ENCODE peak calls at places on chromosome 19, in six cellular contexts. E is heart right ventricle, S is spleen, K is left ventricle myocardium inferior, J is tibial artery, P is mammary epithelial cell. B is an unnamed sample.
A peak's percentile ranks its signal among the peaks of the same experiment; 100 is the strongest.

GRCh38 chr19:32313866-32314265 is 31.5 kb upstream of the ZNF507 start:
- DNase-seq in E (no peak), S (no peak), K (no peak), J (no peak), P (no peak), B (no peak)

GRCh38 chr19:56837492-56837891 is 3.0 kb downstream of the PEG3 start:
- DNase-seq in E (peak; percentile 83), S (peak; percentile 79), K (peak; percentile 75), J (peak; percentile 71), P (peak; percentile 1), B (peak; percentile 72)

GRCh38 chr19:39403331-39404312 is 3.0 kb upstream of the ZFP36 start:
- DNase-seq in E (peak; percentile 99), S (peak; percentile 100), K (peak; percentile 98), J (peak; percentile 100), P (peak; percentile 93), B (peak; percentile 98)

GRCh38 chr19:44613295-44614168 is at the start of gene IGSF23:
- DNase-seq in E (no peak), S (no peak), K (no peak), J (no peak), P (no peak), B (no peak)

GRCh38 chr19:38512277-38512676 is 78.8 kb downstream of the RYR1 start:
- DNase-seq in E (no peak), S (no peak), K (no peak), J (no peak), P (no peak), B (no peak)

GRCh38 chr19:24159707-24160106 is 72.7 kb downstream of the ZNF254 start:
- DNase-seq in E (no peak), S (no peak), K (no peak), J (no peak), P (peak; percentile 29), B (no peak)

GRCh38 chr19:15248648-15249559 is 16.7 kb upstream of the EPHX3 start:
- DNase-seq in E (peak; percentile 88), S (no peak), K (peak; percentile 89), J (peak; percentile 94), P (peak; percentile 75), B (peak; percentile 64)

GRCh38 chr19:32876919-32877285 is 7.3 kb upstream of the SLC7A9 start:
- DNase-seq in E (no peak), S (peak; percentile 57), K (no peak), J (no peak), P (no peak), B (no peak)

GRCh38 chr19:53818756-53819155 is 5.4 kb downstream of the NLRP12 start:
- DNase-seq in E (no peak), S (no peak), K (no peak), J (no peak), P (no peak), B (no peak)

GRCh38 chr19:5023128-5023571 is 54.2 kb downstream of the KDM4B start:
- DNase-seq in E (no peak), S (peak; percentile 51), K (peak; percentile 38), J (no peak), P (no peak), B (no peak)

GRCh38 chr19:23118400-23118799 is 1.6 kb downstream of the ZNF730 start:
- DNase-seq in E (no peak), S (no peak), K (no peak), J (no peak), P (no peak), B (no peak)

GRCh38 chr19:33303791-33304759 is 1.7 kb upstream of the CEBPA start:
- DNase-seq in E (no peak), S (peak; percentile 84), K (no peak), J (no peak), P (no peak), B (no peak)

GRCh38 chr19:49852631-49853126 is 1.7 kb downstream of the PTOV1 start:
- DNase-seq in E (no peak), S (no peak), K (no peak), J (no peak), P (no peak), B (no peak)

GRCh38 chr19:48874309-48875135 is 2.3 kb downstream of the PPP1R15A start:
- DNase-seq in E (no peak), S (no peak), K (no peak), J (no peak), P (peak; percentile 72), B (no peak)

GRCh38 chr19:36149673-36150406 is 2.4 kb downstream of the COX7A1 start:
- DNase-seq in E (no peak), S (no peak), K (peak; percentile 32), J (no peak), P (peak; percentile 86), B (no peak)

GRCh38 chr19:4870025-4870700 is 2.7 kb upstream of the PLIN3 start:
- DNase-seq in E (no peak), S (peak; percentile 76), K (no peak), J (no peak), P (peak; percentile 90), B (peak; percentile 57)

GRCh38 chr19:38039966-38040365 is 133.0 kb downstream of the SIPA1L3 start:
- DNase-seq in E (no peak), S (no peak), K (no peak), J (no peak), P (peak; percentile 21), B (no peak)

GRCh38 chr19:52139291-52140076 is at the start of gene ZNF616:
- DNase-seq in E (peak; percentile 98), S (peak; percentile 99), K (peak; percentile 98), J (peak; percentile 95), P (peak; percentile 92), B (peak; percentile 98)

GRCh38 chr19:44552324-44552723 is 22.8 kb upstream of the CEACAM20 start:
- DNase-seq in E (no peak), S (no peak), K (no peak), J (no peak), P (peak; percentile 45), B (peak; percentile 29)

GRCh38 chr19:44684892-44685847 is 13.8 kb upstream of the CEACAM16 start:
- DNase-seq in E (peak; percentile 66), S (no peak), K (no peak), J (peak; percentile 33), P (peak; percentile 51), B (peak; percentile 65)

GRCh38 chr19:5953034-5953589 is 24.8 kb downstream of the RANBP3 start:
- DNase-seq in E (no peak), S (no peak), K (no peak), J (no peak), P (no peak), B (no peak)

GRCh38 chr19:10501971-10502523 is 1.1 kb downstream of the KEAP1 start:
- DNase-seq in E (peak; percentile 81), S (peak; percentile 90), K (peak; percentile 85), J (peak; percentile 72), P (no peak), B (peak; percentile 87)

GRCh38 chr19:29851769-29852521 is 40.2 kb downstream of the CCNE1 start:
- DNase-seq in E (no peak), S (no peak), K (no peak), J (no peak), P (no peak), B (no peak)

GRCh38 chr19:36482876-36483275 is 6.5 kb downstream of the ZNF566 start:
- DNase-seq in E (no peak), S (no peak), K (no peak), J (no peak), P (peak; percentile 82), B (no peak)

GRCh38 chr19:30376272-30376671 is 4.1 kb downstream of the ZNF536 start:
- DNase-seq in E (no peak), S (no peak), K (no peak), J (peak; percentile 9), P (no peak), B (no peak)

GRCh38 chr19:28847468-28847867 is 365.5 kb downstream of the UQCRFS1 start:
- DNase-seq in E (no peak), S (no peak), K (no peak), J (no peak), P (no peak), B (no peak)

GRCh38 chr19:18389095-18389735 is 3.3 kb downstream of the GDF15 start:
- DNase-seq in E (no peak), S (no peak), K (no peak), J (no peak), P (no peak), B (no peak)

GRCh38 chr19:18391509-18392075 is 5.6 kb downstream of the GDF15 start:
- DNase-seq in E (no peak), S (no peak), K (no peak), J (no peak), P (no peak), B (no peak)

GRCh38 chr19:18390075-18390909 is 4.3 kb downstream of the GDF15 start:
- DNase-seq in E (no peak), S (no peak), K (no peak), J (no peak), P (no peak), B (no peak)

GRCh38 chr19:18388328-18389094 is 2.6 kb downstream of the GDF15 start:
- DNase-seq in E (peak; percentile 79), S (peak; percentile 98), K (peak; percentile 83), J (peak; percentile 76), P (peak; percentile 43), B (peak; percentile 85)

DNA sequence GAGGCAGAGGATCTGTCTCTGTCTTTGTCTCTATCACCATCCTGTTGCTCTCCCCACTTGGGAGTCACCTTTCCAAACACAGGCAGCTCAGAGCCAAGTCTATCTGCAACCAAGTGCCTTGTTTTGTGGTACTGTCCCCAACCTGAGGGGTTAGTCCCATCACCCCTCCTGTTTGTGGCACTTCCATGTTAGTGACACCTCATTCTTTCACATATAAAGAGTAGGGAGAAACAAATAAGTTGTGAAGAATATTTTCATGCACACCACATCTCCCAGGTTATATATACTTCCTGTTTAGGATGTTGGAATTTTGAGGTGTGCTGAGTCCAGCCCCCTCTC is 3.7 kb downstream of the GDF15 start:
- DNase-seq in E (no peak), S (no peak), K (no peak), J (no peak), P (no peak), B (no peak)
- H3K4me1 ChIP-seq in E (peaks cover 3% of the 10 kb centered on the region), S (peaks cover 34% of the 10 kb centered on the region), K (peaks cover 34% of the 10 kb centered on the region), J (peaks cover 20% of the 10 kb centered on the region), P (peaks cover 26% of the 10 kb centered on the region), B (peaks cover 8% of the 10 kb centered on the region)

GRCh38 chr19:1412995-1413889 is 5.9 kb downstream of the DAZAP1 start:
- DNase-seq in E (no peak), S (no peak), K (no peak), J (no peak), P (no peak), B (no peak)
- H3K4me1 ChIP-seq in E (peaks cover 77% of the 10 kb centered on the region), S (peaks cover 71% of the 10 kb centered on the region), K (peaks cover 100% of the 10 kb centered on the region), J (peaks cover 87% of the 10 kb centered on the region), P (peaks cover 59% of the 10 kb centered on the region), B (peaks cover 57% of the 10 kb centered on the region)

GRCh38 chr19:55254625-55254977 is 4.2 kb downstream of the PPP6R1 start:
- DNase-seq in E (no peak), S (no peak), K (no peak), J (no peak), P (no peak), B (no peak)
- H3K4me1 ChIP-seq in E (peaks cover 39% of the 10 kb centered on the region), S (peaks cover 69% of the 10 kb centered on the region), K (peaks cover 90% of the 10 kb centered on the region), J (peaks cover 54% of the 10 kb centered on the region), P (peaks cover 23% of the 10 kb centered on the region), B (peaks cover 35% of the 10 kb centered on the region)

DNA sequence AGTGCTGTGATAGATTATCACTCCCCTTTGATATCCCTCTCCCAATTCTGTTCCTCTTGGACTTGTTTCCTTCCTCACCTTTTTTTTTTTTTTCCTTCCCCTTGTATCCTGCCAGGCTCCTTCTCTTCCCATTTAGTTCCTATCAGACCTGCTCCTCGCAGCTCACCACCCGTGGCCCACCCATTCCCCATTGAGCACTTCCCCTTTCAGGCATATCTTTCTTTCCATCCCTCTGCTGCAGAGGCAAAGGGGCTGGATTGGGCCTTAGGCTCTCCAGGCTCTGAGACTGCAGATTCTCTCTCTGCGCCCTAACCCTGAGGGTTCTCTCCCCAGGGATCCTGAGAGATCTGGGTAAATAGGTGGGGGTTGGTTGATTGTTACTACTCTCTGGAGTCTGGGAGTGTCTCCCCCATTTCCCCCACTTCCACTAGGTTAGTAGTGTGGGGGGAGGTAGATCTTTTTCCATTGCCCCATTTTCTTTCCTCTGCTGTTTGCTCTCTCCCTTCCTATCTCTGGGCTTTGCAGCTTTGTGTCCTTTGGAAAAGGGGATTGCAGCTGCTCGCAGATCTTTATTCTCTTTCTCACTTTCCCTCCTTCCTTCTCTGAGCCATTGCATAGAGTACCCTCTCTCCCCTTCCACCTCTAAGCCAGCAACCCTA is 2.3 kb downstream of the ARHGAP35 start:
- DNase-seq in E (no peak), S (no peak), K (no peak), J (no peak), P (no peak), B (no peak)
- H3K4me1 ChIP-seq in E (peaks cover 50% of the 10 kb centered on the region), S (peaks cover 28% of the 10 kb centered on the region), K (peaks cover 85% of the 10 kb centered on the region), J (peaks cover 68% of the 10 kb centered on the region), P (peaks cover 33% of the 10 kb centered on the region), B (peaks cover 19% of the 10 kb centered on the region)